ENCODE peak calls at places on chromosome 6, in eight cellular contexts. C, U, P, Z, O, I, N and K are unnamed samples.

GRCh38 chr6:119575721-119576120 is 226.2 kb upstream of the MAN1A1 start:
- DNase-seq in N (no peak), Z (no peak), U (peak), C (no peak), O (no peak), P (peak), I (no peak), K (no peak)

GRCh38 chr6:149918151-149918905 is 4.6 kb downstream of the RAET1G start:
- DNase-seq in N (no peak), P (no peak), U (no peak), C (no peak), Z (no peak), I (no peak), O (no peak), K (no peak)

GRCh38 chr6:146871613-146872465 is 273.1 kb downstream of the ADGB start:
- DNase-seq in I (no peak), Z (no peak), P (peak), O (no peak), C (no peak), N (no peak), U (no peak), K (no peak)

GRCh38 chr6:45599053-45599452 is 221.3 kb upstream of the SUPT3H start:
- DNase-seq in Z (no peak), C (no peak), U (no peak), I (no peak), P (no peak), N (peak), O (no peak), K (no peak)

GRCh38 chr6:40371621-40372020 is 215.5 kb downstream of the LRFN2 start:
- DNase-seq in N (no peak), C (no peak), P (no peak), I (no peak), U (no peak), O (no peak), Z (no peak), K (no peak)

GRCh38 chr6:81834141-81834621 is 81.7 kb upstream of the TENT5A start:
- DNase-seq in Z (no peak), I (no peak), P (peak), O (no peak), U (peak), N (no peak), C (peak), K (no peak)

GRCh38 chr6:18343741-18344140 is 43.4 kb upstream of the RNF144B start:
- DNase-seq in P (no peak), O (no peak), Z (no peak), U (no peak), N (peak), C (no peak), I (no peak), K (no peak)

GRCh38 chr6:22030730-22031619 is 265.9 kb downstream of the PRL start:
- DNase-seq in P (no peak), I (no peak), C (no peak), O (no peak), N (no peak), Z (no peak), U (no peak), K (no peak)

GRCh38 chr6:30013296-30013922 is 47.7 kb upstream of the POLR1H start:
- DNase-seq in P (no peak), C (peak), N (no peak), O (no peak), I (peak), U (no peak), Z (no peak), K (no peak)

GRCh38 chr6:158418501-158418900 is 106.2 kb downstream of the TULP4 start:
- DNase-seq in P (no peak), O (no peak), U (no peak), I (no peak), Z (no peak), N (no peak), C (no peak), K (no peak)

GRCh38 chr6:28369463-28369862 is 19.7 kb downstream of the ZKSCAN3 start:
- DNase-seq in P (no peak), U (no peak), N (no peak), I (no peak), Z (no peak), C (no peak), O (no peak), K (no peak)

GRCh38 chr6:10532392-10532791 is 11.2 kb downstream of the GCNT2 start:
- DNase-seq in I (no peak), N (no peak), U (no peak), C (no peak), O (no peak), P (no peak), Z (no peak), K (no peak)
- H3K4me3 ChIP-seq in I (no peak), N (peak), U (no peak), C (peak), O (no peak), P (no peak), Z (no peak), K (peak)

GRCh38 chr6:6701864-6702263 is 113.3 kb downstream of the LY86 start:
- DNase-seq in P (no peak), O (peak), I (no peak), U (no peak), N (no peak), Z (peak), C (no peak), K (no peak)

GRCh38 chr6:6697620-6698019 is 109.1 kb downstream of the LY86 start:
- DNase-seq in U (no peak), O (peak), Z (no peak), C (no peak), I (no peak), P (no peak), N (no peak), K (no peak)

GRCh38 chr6:6699741-6700367 is 111.3 kb downstream of the LY86 start:
- DNase-seq in U (peak), Z (peak), P (peak), O (peak), C (peak), I (peak), N (peak), K (no peak)

GRCh38 chr6:6700871-6701270 is 112.4 kb downstream of the LY86 start:
- DNase-seq in I (no peak), C (no peak), U (no peak), O (no peak), Z (peak), N (no peak), P (no peak), K (no peak)

GRCh38 chr6:6700421-6700820 is 111.9 kb downstream of the LY86 start:
- DNase-seq in U (no peak), I (no peak), O (no peak), P (no peak), C (no peak), N (no peak), Z (peak), K (no peak)
- H3K4me3 ChIP-seq in U (no peak), I (no peak), O (no peak), P (no peak), C (no peak), N (no peak), Z (no peak), K (no peak)

GRCh38 chr6:111759413-111759835 is 113.8 kb downstream of the FYN start:
- DNase-seq in O (no peak), N (no peak), I (no peak), U (no peak), P (no peak), C (no peak), Z (no peak), K (no peak)
- H3K4me3 ChIP-seq in O (no peak), N (no peak), I (no peak), U (no peak), P (no peak), C (no peak), Z (peak), K (no peak)

GRCh38 chr6:159894991-159895390 is 4.2 kb downstream of the MAS1 start:
- DNase-seq in I (no peak), C (no peak), P (no peak), N (no peak), Z (no peak), O (no peak), U (no peak), K (no peak)
- H3K4me3 ChIP-seq in I (no peak), C (no peak), P (no peak), N (no peak), Z (no peak), O (no peak), U (no peak), K (no peak)

DNA sequence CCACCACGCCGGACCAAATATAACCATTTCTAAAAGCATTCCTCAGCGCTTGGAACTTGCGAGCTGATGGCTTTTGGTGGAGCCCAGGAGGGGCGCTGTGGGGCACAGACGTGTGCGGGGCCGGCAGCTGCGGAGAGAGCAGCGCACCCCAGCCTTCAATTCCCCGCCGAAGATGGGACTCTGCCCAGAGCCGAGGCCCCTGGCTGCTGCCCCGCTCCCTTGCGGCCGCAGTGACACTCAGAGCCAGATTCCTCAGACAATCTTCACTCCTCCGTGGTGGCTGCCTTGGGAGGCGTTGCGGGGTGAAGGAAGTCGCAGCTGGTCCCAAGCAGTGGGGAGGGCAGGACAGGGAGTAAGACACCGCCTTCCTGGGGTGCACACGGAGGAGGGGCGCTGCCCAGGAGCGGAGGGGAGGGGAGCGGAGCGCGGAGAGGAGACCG is 87.7 kb downstream of the TMEM242 start:
- DNase-seq in N (no peak), C (peak), O (peak), U (no peak), Z (peak), I (peak), P (no peak), K (no peak)
- H3K4me3 ChIP-seq in N (no peak), C (peak), O (peak), U (peak), Z (peak), I (peak), P (peak), K (peak)

DNA sequence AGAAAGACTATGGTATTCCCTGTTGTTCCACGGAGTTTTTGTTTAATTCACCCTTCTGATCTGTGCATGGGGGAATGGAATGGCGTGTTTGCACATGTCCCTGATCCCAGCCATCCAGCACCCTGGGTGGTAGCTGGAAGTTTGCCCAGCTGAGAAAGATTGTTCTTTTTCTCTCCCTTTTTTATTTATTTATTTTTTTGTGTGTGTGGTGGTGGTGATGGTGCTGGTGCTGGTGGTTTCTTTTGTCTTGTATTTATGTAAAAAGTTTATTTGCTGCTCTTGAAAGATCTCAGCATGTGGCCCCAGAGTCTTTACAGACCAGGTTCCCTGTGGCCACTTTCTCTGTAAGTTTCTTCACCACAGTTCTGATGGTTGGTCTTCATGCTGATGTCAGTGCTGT is 372.6 kb downstream of the UTRN start:
- DNase-seq in Z (no peak), O (no peak), P (no peak), N (no peak), U (no peak), C (no peak), I (no peak), K (no peak)
- H3K4me3 ChIP-seq in Z (no peak), O (no peak), P (no peak), N (no peak), U (no peak), C (no peak), I (no peak), K (no peak)

GRCh38 chr6:25315778-25316177 is 36.6 kb downstream of the CARMIL1 start:
- DNase-seq in P (no peak), Z (no peak), I (no peak), O (no peak), C (no peak), U (no peak), N (no peak), K (no peak)

GRCh38 chr6:25320459-25320858 is 41.3 kb downstream of the CARMIL1 start:
- DNase-seq in Z (no peak), I (no peak), O (no peak), P (no peak), N (no peak), U (no peak), C (no peak), K (no peak)

GRCh38 chr6:25316626-25317025 is 37.5 kb downstream of the CARMIL1 start:
- DNase-seq in Z (no peak), P (no peak), I (no peak), U (no peak), C (no peak), O (no peak), N (no peak), K (no peak)

GRCh38 chr6:25315194-25315593 is 36.0 kb downstream of the CARMIL1 start:
- DNase-seq in N (no peak), O (no peak), C (no peak), U (no peak), P (no peak), I (no peak), Z (no peak), K (no peak)

GRCh38 chr6:25318589-25318988 is 39.4 kb downstream of the CARMIL1 start:
- DNase-seq in O (no peak), Z (no peak), U (no peak), I (no peak), N (no peak), P (no peak), C (no peak), K (no peak)
- H3K4me3 ChIP-seq in O (no peak), Z (no peak), U (no peak), I (no peak), N (no peak), P (no peak), C (no peak), K (no peak)

GRCh38 chr6:106089981-106090380 is 3.8 kb downstream of the PRDM1 start:
- DNase-seq in C (no peak), P (no peak), O (no peak), N (no peak), I (no peak), Z (no peak), U (no peak), K (no peak)
- H3K4me3 ChIP-seq in C (peak), P (peak), O (no peak), N (no peak), I (peak), Z (no peak), U (peak), K (no peak)